ENCODE peak calls at places on chromosomes 7 and 10, in six cellular contexts. One of them, this sample, is unnamed.

GRCh38 chr10:117562896-117563737 is 20.6 kb downstream of the EMX2 start:
- DNase-seq in skeletal muscle cell: no peak
- DNase-seq in ACHN: no peak
- DNase-seq in occipital lobe: no peak
- DNase-seq in A549: no peak
- DNase-seq in activated T-helper 1 cell treated with anti-CD3 and anti-CD28 coated beads, Interleukin-12 subunit alpha, Interleukin-12 subunit beta, Interleukin-2, Interleukin-4 antibody, amounts not matched to agents 30 ng/mL and 10 ng/mL and 1 ng/mL, durations not matched to agents 14 hours and 24 hours and 36 hours: no peak
- DNase-seq in this sample: no peak

GRCh38 chr7:50730459-50731400 is 52.0 kb downstream of the GRB10 start:
- DNase-seq in skeletal muscle cell: no peak
- DNase-seq in ACHN: no peak
- DNase-seq in occipital lobe: no peak
- DNase-seq in A549: no peak
- DNase-seq in activated T-helper 1 cell treated with anti-CD3 and anti-CD28 coated beads, Interleukin-12 subunit alpha, Interleukin-12 subunit beta, Interleukin-2, Interleukin-4 antibody, amounts not matched to agents 30 ng/mL and 10 ng/mL and 1 ng/mL, durations not matched to agents 14 hours and 24 hours and 36 hours: no peak
- DNase-seq in this sample: no peak

GRCh38 chr10:103803941-103804340 is 51.4 kb downstream of the SH3PXD2A start:
- DNase-seq in skeletal muscle cell: no peak
- DNase-seq in ACHN: no peak
- DNase-seq in occipital lobe: no peak
- DNase-seq in A549: no peak
- DNase-seq in activated T-helper 1 cell treated with anti-CD3 and anti-CD28 coated beads, Interleukin-12 subunit alpha, Interleukin-12 subunit beta, Interleukin-2, Interleukin-4 antibody, amounts not matched to agents 30 ng/mL and 10 ng/mL and 1 ng/mL, durations not matched to agents 14 hours and 24 hours and 36 hours: peak; percentile 5
- DNase-seq in this sample: no peak

GRCh38 chr7:140876519-140877248 is 48.0 kb downstream of the BRAF start:
- DNase-seq in skeletal muscle cell: peak; percentile 33
- DNase-seq in ACHN: peak; percentile 79
- DNase-seq in occipital lobe: no peak
- DNase-seq in A549: no peak
- DNase-seq in activated T-helper 1 cell treated with anti-CD3 and anti-CD28 coated beads, Interleukin-12 subunit alpha, Interleukin-12 subunit beta, Interleukin-2, Interleukin-4 antibody, amounts not matched to agents 30 ng/mL and 10 ng/mL and 1 ng/mL, durations not matched to agents 14 hours and 24 hours and 36 hours: no peak
- DNase-seq in this sample: no peak

GRCh38 chr10:30857803-30858202 is 173.9 kb downstream of the ZNF438 start:
- DNase-seq in skeletal muscle cell: peak; percentile 91
- DNase-seq in ACHN: no peak
- DNase-seq in occipital lobe: no peak
- DNase-seq in A549: no peak
- DNase-seq in activated T-helper 1 cell treated with anti-CD3 and anti-CD28 coated beads, Interleukin-12 subunit alpha, Interleukin-12 subunit beta, Interleukin-2, Interleukin-4 antibody, amounts not matched to agents 30 ng/mL and 10 ng/mL and 1 ng/mL, durations not matched to agents 14 hours and 24 hours and 36 hours: no peak
- DNase-seq in this sample: no peak

GRCh38 chr7:21526007-21526406 is 16.8 kb upstream of the DNAH11 start:
- DNase-seq in skeletal muscle cell: no peak
- DNase-seq in ACHN: peak; percentile 22
- DNase-seq in occipital lobe: no peak
- DNase-seq in A549: no peak
- DNase-seq in activated T-helper 1 cell treated with anti-CD3 and anti-CD28 coated beads, Interleukin-12 subunit alpha, Interleukin-12 subunit beta, Interleukin-2, Interleukin-4 antibody, amounts not matched to agents 30 ng/mL and 10 ng/mL and 1 ng/mL, durations not matched to agents 14 hours and 24 hours and 36 hours: no peak
- DNase-seq in this sample: no peak

GRCh38 chr7:125355899-125356298 is 426.3 kb upstream of the POT1 start:
- DNase-seq in skeletal muscle cell: peak; percentile 65
- DNase-seq in ACHN: no peak
- DNase-seq in occipital lobe: no peak
- DNase-seq in A549: no peak
- DNase-seq in activated T-helper 1 cell treated with anti-CD3 and anti-CD28 coated beads, Interleukin-12 subunit alpha, Interleukin-12 subunit beta, Interleukin-2, Interleukin-4 antibody, amounts not matched to agents 30 ng/mL and 10 ng/mL and 1 ng/mL, durations not matched to agents 14 hours and 24 hours and 36 hours: no peak
- DNase-seq in this sample: no peak

GRCh38 chr10:43574906-43575305 is 490 bp upstream of the ZNF239 start:
- DNase-seq in skeletal muscle cell: no peak
- DNase-seq in ACHN: no peak
- DNase-seq in occipital lobe: no peak
- DNase-seq in A549: no peak
- DNase-seq in activated T-helper 1 cell treated with anti-CD3 and anti-CD28 coated beads, Interleukin-12 subunit alpha, Interleukin-12 subunit beta, Interleukin-2, Interleukin-4 antibody, amounts not matched to agents 30 ng/mL and 10 ng/mL and 1 ng/mL, durations not matched to agents 14 hours and 24 hours and 36 hours: no peak
- DNase-seq in this sample: no peak

GRCh38 chr7:149854611-149855367 is 16.6 kb downstream of the ZNF862 start:
- DNase-seq in skeletal muscle cell: no peak
- DNase-seq in ACHN: no peak
- DNase-seq in occipital lobe: no peak
- DNase-seq in A549: no peak
- DNase-seq in activated T-helper 1 cell treated with anti-CD3 and anti-CD28 coated beads, Interleukin-12 subunit alpha, Interleukin-12 subunit beta, Interleukin-2, Interleukin-4 antibody, amounts not matched to agents 30 ng/mL and 10 ng/mL and 1 ng/mL, durations not matched to agents 14 hours and 24 hours and 36 hours: no peak
- DNase-seq in this sample: peak; percentile 55

GRCh38 chr10:69734797-69735468 is 66.8 kb upstream of the COL13A1 start:
- DNase-seq in skeletal muscle cell: no peak
- DNase-seq in ACHN: no peak
- DNase-seq in occipital lobe: no peak
- DNase-seq in A549: no peak
- DNase-seq in activated T-helper 1 cell treated with anti-CD3 and anti-CD28 coated beads, Interleukin-12 subunit alpha, Interleukin-12 subunit beta, Interleukin-2, Interleukin-4 antibody, amounts not matched to agents 30 ng/mL and 10 ng/mL and 1 ng/mL, durations not matched to agents 14 hours and 24 hours and 36 hours: no peak
- DNase-seq in this sample: no peak

GRCh38 chr10:74593470-74593869 is 232.9 kb upstream of the KAT6B start:
- DNase-seq in skeletal muscle cell: peak; percentile 88
- DNase-seq in ACHN: no peak
- DNase-seq in occipital lobe: no peak
- DNase-seq in A549: no peak
- DNase-seq in activated T-helper 1 cell treated with anti-CD3 and anti-CD28 coated beads, Interleukin-12 subunit alpha, Interleukin-12 subunit beta, Interleukin-2, Interleukin-4 antibody, amounts not matched to agents 30 ng/mL and 10 ng/mL and 1 ng/mL, durations not matched to agents 14 hours and 24 hours and 36 hours: no peak
- DNase-seq in this sample: no peak

GRCh38 chr10:1548146-1548545 is 189.2 kb downstream of the ADARB2 start:
- DNase-seq in skeletal muscle cell: no peak
- DNase-seq in ACHN: no peak
- DNase-seq in occipital lobe: no peak
- DNase-seq in A549: no peak
- DNase-seq in activated T-helper 1 cell treated with anti-CD3 and anti-CD28 coated beads, Interleukin-12 subunit alpha, Interleukin-12 subunit beta, Interleukin-2, Interleukin-4 antibody, amounts not matched to agents 30 ng/mL and 10 ng/mL and 1 ng/mL, durations not matched to agents 14 hours and 24 hours and 36 hours: no peak
- DNase-seq in this sample: no peak

GRCh38 chr7:142496545-142496991 is 238.7 kb upstream of the PRSS58 start:
- DNase-seq in skeletal muscle cell: no peak
- DNase-seq in ACHN: peak; percentile 46
- DNase-seq in occipital lobe: no peak
- DNase-seq in A549: no peak
- DNase-seq in activated T-helper 1 cell treated with anti-CD3 and anti-CD28 coated beads, Interleukin-12 subunit alpha, Interleukin-12 subunit beta, Interleukin-2, Interleukin-4 antibody, amounts not matched to agents 30 ng/mL and 10 ng/mL and 1 ng/mL, durations not matched to agents 14 hours and 24 hours and 36 hours: no peak
- DNase-seq in this sample: peak; percentile 19

GRCh38 chr10:124680675-124681074 is 63.5 kb downstream of the FAM53B start:
- DNase-seq in skeletal muscle cell: no peak
- DNase-seq in ACHN: no peak
- DNase-seq in occipital lobe: no peak
- DNase-seq in A549: no peak
- DNase-seq in activated T-helper 1 cell treated with anti-CD3 and anti-CD28 coated beads, Interleukin-12 subunit alpha, Interleukin-12 subunit beta, Interleukin-2, Interleukin-4 antibody, amounts not matched to agents 30 ng/mL and 10 ng/mL and 1 ng/mL, durations not matched to agents 14 hours and 24 hours and 36 hours: no peak
- DNase-seq in this sample: no peak

GRCh38 chr10:111203615-111204014 is 126.8 kb downstream of the ADRA2A start:
- DNase-seq in skeletal muscle cell: no peak
- DNase-seq in ACHN: no peak
- DNase-seq in occipital lobe: no peak
- DNase-seq in A549: no peak
- DNase-seq in activated T-helper 1 cell treated with anti-CD3 and anti-CD28 coated beads, Interleukin-12 subunit alpha, Interleukin-12 subunit beta, Interleukin-2, Interleukin-4 antibody, amounts not matched to agents 30 ng/mL and 10 ng/mL and 1 ng/mL, durations not matched to agents 14 hours and 24 hours and 36 hours: no peak
- DNase-seq in this sample: no peak

GRCh38 chr7:151671514-151671913 is 151.8 kb upstream of the RHEB start:
- DNase-seq in skeletal muscle cell: no peak
- DNase-seq in ACHN: no peak
- DNase-seq in occipital lobe: no peak
- DNase-seq in A549: no peak
- DNase-seq in activated T-helper 1 cell treated with anti-CD3 and anti-CD28 coated beads, Interleukin-12 subunit alpha, Interleukin-12 subunit beta, Interleukin-2, Interleukin-4 antibody, amounts not matched to agents 30 ng/mL and 10 ng/mL and 1 ng/mL, durations not matched to agents 14 hours and 24 hours and 36 hours: no peak
- DNase-seq in this sample: no peak

GRCh38 chr7:120857558-120858298 is at the start of gene TSPAN12:
- DNase-seq in skeletal muscle cell: no peak
- DNase-seq in ACHN: peak; percentile 92
- DNase-seq in occipital lobe: peak; percentile 20
- DNase-seq in A549: peak; percentile 66
- DNase-seq in activated T-helper 1 cell treated with anti-CD3 and anti-CD28 coated beads, Interleukin-12 subunit alpha, Interleukin-12 subunit beta, Interleukin-2, Interleukin-4 antibody, amounts not matched to agents 30 ng/mL and 10 ng/mL and 1 ng/mL, durations not matched to agents 14 hours and 24 hours and 36 hours: peak; percentile 40
- DNase-seq in this sample: peak; percentile 72

GRCh38 chr7:157874870-157875229 is 538.0 kb downstream of the DNAJB6 start:
- DNase-seq in skeletal muscle cell: no peak
- DNase-seq in ACHN: no peak
- DNase-seq in occipital lobe: no peak
- DNase-seq in A549: no peak
- DNase-seq in activated T-helper 1 cell treated with anti-CD3 and anti-CD28 coated beads, Interleukin-12 subunit alpha, Interleukin-12 subunit beta, Interleukin-2, Interleukin-4 antibody, amounts not matched to agents 30 ng/mL and 10 ng/mL and 1 ng/mL, durations not matched to agents 14 hours and 24 hours and 36 hours: no peak
- DNase-seq in this sample: no peak